ENCODE peak calls at places on chromosomes 12 and 14, in six cellular contexts. One of them, this sample, is unnamed.

GRCh38 chr14:99544971-99545370 is 59.0 kb downstream of the CCDC85C start:
- DNase-seq in IMR-90: no peak
- DNase-seq in mesenchymal stem cell: no peak
- DNase-seq in neuronal stem cell: no peak
- DNase-seq in H1: no peak
- DNase-seq in trophoblast cell: no peak
- DNase-seq in this sample: no peak

GRCh38 chr12:80230068-80230467 is 130.7 kb downstream of the OTOGL start:
- DNase-seq in IMR-90: no peak
- DNase-seq in mesenchymal stem cell: no peak
- DNase-seq in neuronal stem cell: peak
- DNase-seq in H1: peak
- DNase-seq in trophoblast cell: no peak
- DNase-seq in this sample: peak

GRCh38 chr12:95918194-95918993 is 24.0 kb downstream of the CCDC38 start:
- DNase-seq in IMR-90: peak
- DNase-seq in mesenchymal stem cell: peak
- DNase-seq in neuronal stem cell: peak
- DNase-seq in H1: no peak
- DNase-seq in trophoblast cell: peak
- DNase-seq in this sample: peak

GRCh38 chr12:71782007-71782406 is 27.3 kb downstream of the RAB21 start:
- DNase-seq in IMR-90: no peak
- DNase-seq in mesenchymal stem cell: no peak
- DNase-seq in neuronal stem cell: no peak
- DNase-seq in H1: no peak
- DNase-seq in trophoblast cell: no peak
- DNase-seq in this sample: no peak

GRCh38 chr12:67519824-67520433 is 128.6 kb upstream of the DYRK2 start:
- DNase-seq in IMR-90: no peak
- DNase-seq in mesenchymal stem cell: no peak
- DNase-seq in neuronal stem cell: peak
- DNase-seq in H1: peak
- DNase-seq in trophoblast cell: peak
- DNase-seq in this sample: peak

GRCh38 chr12:132604108-132605054 is 6.0 kb downstream of the LRCOL1 start:
- DNase-seq in IMR-90: no peak
- DNase-seq in mesenchymal stem cell: no peak
- DNase-seq in neuronal stem cell: no peak
- DNase-seq in H1: no peak
- DNase-seq in trophoblast cell: no peak
- DNase-seq in this sample: peak

GRCh38 chr12:67085699-67086098 is 183.5 kb upstream of the CAND1 start:
- DNase-seq in IMR-90: no peak
- DNase-seq in mesenchymal stem cell: no peak
- DNase-seq in neuronal stem cell: no peak
- DNase-seq in H1: no peak
- DNase-seq in trophoblast cell: no peak
- DNase-seq in this sample: no peak

GRCh38 chr12:15350643-15351042 is 28.3 kb downstream of the PTPRO start:
- DNase-seq in IMR-90: no peak
- DNase-seq in mesenchymal stem cell: no peak
- DNase-seq in neuronal stem cell: no peak
- DNase-seq in H1: no peak
- DNase-seq in trophoblast cell: no peak
- DNase-seq in this sample: no peak

GRCh38 chr12:51907083-51907863 is at the start of gene ACVRL1:
- DNase-seq in IMR-90: no peak
- DNase-seq in mesenchymal stem cell: no peak
- DNase-seq in neuronal stem cell: no peak
- DNase-seq in H1: no peak
- DNase-seq in trophoblast cell: no peak
- DNase-seq in this sample: no peak

GRCh38 chr14:59629384-59630158 is 53.0 kb upstream of the CCDC175 start:
- DNase-seq in IMR-90: no peak
- DNase-seq in mesenchymal stem cell: no peak
- DNase-seq in neuronal stem cell: no peak
- DNase-seq in H1: no peak
- DNase-seq in trophoblast cell: no peak
- DNase-seq in this sample: no peak

GRCh38 chr14:60646202-60646886 is 2.9 kb downstream of the SIX1 start:
- DNase-seq in IMR-90: no peak
- DNase-seq in mesenchymal stem cell: no peak
- DNase-seq in neuronal stem cell: peak
- DNase-seq in H1: no peak
- DNase-seq in trophoblast cell: no peak
- DNase-seq in this sample: peak

GRCh38 chr14:95185452-95186392 is 28.4 kb upstream of the DICER1 start:
- DNase-seq in IMR-90: peak
- DNase-seq in mesenchymal stem cell: peak
- DNase-seq in neuronal stem cell: no peak
- DNase-seq in H1: no peak
- DNase-seq in trophoblast cell: peak
- DNase-seq in this sample: no peak

GRCh38 chr12:11624126-11624525 is 25.3 kb upstream of the ETV6 start:
- DNase-seq in IMR-90: no peak
- DNase-seq in mesenchymal stem cell: no peak
- DNase-seq in neuronal stem cell: no peak
- DNase-seq in H1: no peak
- DNase-seq in trophoblast cell: no peak
- DNase-seq in this sample: no peak

GRCh38 chr12:65998031-65998430 is 132.5 kb downstream of the LLPH start:
- DNase-seq in IMR-90: no peak
- DNase-seq in mesenchymal stem cell: no peak
- DNase-seq in neuronal stem cell: no peak
- DNase-seq in H1: no peak
- DNase-seq in trophoblast cell: peak
- DNase-seq in this sample: no peak

GRCh38 chr12:11822071-11822818 is 172.8 kb downstream of the ETV6 start:
- DNase-seq in IMR-90: peak
- DNase-seq in mesenchymal stem cell: peak
- DNase-seq in neuronal stem cell: peak
- DNase-seq in H1: no peak
- DNase-seq in trophoblast cell: no peak
- DNase-seq in this sample: no peak

GRCh38 chr14:60753264-60754126 is 18.9 kb downstream of the MNAT1 start:
- DNase-seq in IMR-90: peak
- DNase-seq in mesenchymal stem cell: no peak
- DNase-seq in neuronal stem cell: no peak
- DNase-seq in H1: no peak
- DNase-seq in trophoblast cell: peak
- DNase-seq in this sample: no peak

GRCh38 chr12:109610523-109610922 is 36.9 kb downstream of the MVK start:
- DNase-seq in IMR-90: no peak
- DNase-seq in mesenchymal stem cell: no peak
- DNase-seq in neuronal stem cell: no peak
- DNase-seq in H1: no peak
- DNase-seq in trophoblast cell: no peak
- DNase-seq in this sample: no peak

GRCh38 chr12:116164976-116165425 is 112.5 kb downstream of the MED13L start:
- DNase-seq in IMR-90: peak
- DNase-seq in mesenchymal stem cell: peak
- DNase-seq in neuronal stem cell: no peak
- DNase-seq in H1: no peak
- DNase-seq in trophoblast cell: no peak
- DNase-seq in this sample: no peak

DNA sequence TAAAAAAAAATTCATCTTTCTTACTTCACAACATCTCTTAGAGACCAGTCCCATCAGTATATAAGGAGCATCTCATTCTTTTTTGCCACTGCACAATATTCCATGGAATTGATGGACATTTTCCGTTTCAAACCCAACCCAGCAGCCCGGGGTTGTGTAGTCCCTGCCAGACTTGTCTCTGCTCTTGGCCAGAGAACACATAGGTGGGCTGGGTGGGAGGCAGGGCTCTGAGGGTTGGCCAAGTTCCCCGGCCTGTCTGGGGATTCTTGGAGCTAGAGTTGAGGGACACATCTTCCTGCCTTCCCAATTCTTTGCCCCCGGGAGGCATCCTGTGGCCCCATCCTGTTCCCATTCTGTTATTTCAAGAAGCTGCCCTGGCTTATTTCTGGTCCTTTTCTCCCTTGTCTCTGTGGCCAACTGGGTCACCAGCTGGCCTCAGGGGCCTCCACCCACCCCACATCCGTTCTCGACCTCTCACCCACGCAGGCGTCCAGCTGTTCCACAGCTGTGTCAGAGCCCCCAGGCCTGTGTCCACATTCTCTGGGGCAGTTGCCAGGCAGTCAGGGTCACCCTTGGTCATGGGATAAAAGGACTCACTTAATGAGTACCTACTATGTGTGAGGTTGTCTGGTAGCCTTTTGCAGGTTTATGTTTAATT is 52.0 kb upstream of the CCDC63 start:
- DNase-seq in IMR-90: no peak
- DNase-seq in mesenchymal stem cell: peak
- DNase-seq in neuronal stem cell: no peak
- DNase-seq in H1: no peak
- DNase-seq in trophoblast cell: peak
- DNase-seq in this sample: no peak
- H3K14ac ChIP-seq in IMR-90: no peak
- H3K14ac ChIP-seq in mesenchymal stem cell: no peak
- H3K14ac ChIP-seq in neuronal stem cell: no peak
- H3K14ac ChIP-seq in H1: no peak
- H3K14ac ChIP-seq in trophoblast cell: no peak
- H3K14ac ChIP-seq in this sample: no peak

DNA sequence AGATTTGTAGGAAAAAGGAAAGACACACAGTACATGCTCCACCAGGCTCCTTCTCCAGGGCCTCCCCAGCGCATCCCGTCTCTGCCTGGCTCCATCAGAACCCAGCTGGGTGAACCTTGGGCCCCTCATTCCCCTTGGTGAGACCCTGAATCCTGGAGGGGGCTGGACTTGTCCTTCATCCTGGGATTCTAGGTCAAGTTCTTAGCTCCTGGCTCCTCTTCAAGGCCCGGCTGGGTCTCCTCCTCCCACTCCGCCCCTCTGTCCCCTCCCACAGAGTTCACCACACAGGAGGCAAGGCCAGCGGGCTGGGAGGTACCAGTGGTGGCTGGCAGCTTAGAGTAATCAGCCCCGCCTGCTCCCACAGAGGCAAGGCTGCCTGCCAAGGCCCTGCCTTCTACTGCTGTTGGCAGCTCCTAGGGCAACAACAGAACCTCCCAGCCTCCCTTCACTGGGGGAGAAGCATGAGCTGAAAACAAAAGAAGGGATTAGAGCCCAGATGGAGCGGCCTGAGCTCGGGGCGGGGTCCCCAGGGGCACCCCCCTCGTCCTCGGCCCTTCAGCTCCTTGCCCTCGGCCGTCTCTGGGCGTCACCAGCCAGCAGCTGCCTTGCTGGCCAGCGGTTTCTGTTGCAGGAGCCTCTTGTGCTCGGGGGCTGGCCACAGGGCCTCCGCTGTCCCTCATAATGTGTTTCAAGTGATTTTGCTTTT is 49.4 kb downstream of the PSMA6 start:
- DNase-seq in IMR-90: peak
- DNase-seq in mesenchymal stem cell: peak
- DNase-seq in neuronal stem cell: no peak
- DNase-seq in H1: no peak
- DNase-seq in trophoblast cell: peak
- DNase-seq in this sample: peak
- H2AK5ac ChIP-seq in IMR-90: peak
- H2AK5ac ChIP-seq in mesenchymal stem cell: no peak
- H2AK5ac ChIP-seq in neuronal stem cell: peak
- H2AK5ac ChIP-seq in H1: no peak
- H2AK5ac ChIP-seq in trophoblast cell: peak
- H2AK5ac ChIP-seq in this sample: no peak

GRCh38 chr14:63178912-63179311 is 25.3 kb upstream of the RHOJ start:
- DNase-seq in IMR-90: peak
- DNase-seq in mesenchymal stem cell: no peak
- DNase-seq in neuronal stem cell: no peak
- DNase-seq in H1: no peak
- DNase-seq in trophoblast cell: peak
- DNase-seq in this sample: no peak
- H3K14ac ChIP-seq in IMR-90: no peak
- H3K14ac ChIP-seq in mesenchymal stem cell: no peak
- H3K14ac ChIP-seq in neuronal stem cell: no peak
- H3K14ac ChIP-seq in H1: no peak
- H3K14ac ChIP-seq in trophoblast cell: no peak
- H3K14ac ChIP-seq in this sample: no peak

DNA sequence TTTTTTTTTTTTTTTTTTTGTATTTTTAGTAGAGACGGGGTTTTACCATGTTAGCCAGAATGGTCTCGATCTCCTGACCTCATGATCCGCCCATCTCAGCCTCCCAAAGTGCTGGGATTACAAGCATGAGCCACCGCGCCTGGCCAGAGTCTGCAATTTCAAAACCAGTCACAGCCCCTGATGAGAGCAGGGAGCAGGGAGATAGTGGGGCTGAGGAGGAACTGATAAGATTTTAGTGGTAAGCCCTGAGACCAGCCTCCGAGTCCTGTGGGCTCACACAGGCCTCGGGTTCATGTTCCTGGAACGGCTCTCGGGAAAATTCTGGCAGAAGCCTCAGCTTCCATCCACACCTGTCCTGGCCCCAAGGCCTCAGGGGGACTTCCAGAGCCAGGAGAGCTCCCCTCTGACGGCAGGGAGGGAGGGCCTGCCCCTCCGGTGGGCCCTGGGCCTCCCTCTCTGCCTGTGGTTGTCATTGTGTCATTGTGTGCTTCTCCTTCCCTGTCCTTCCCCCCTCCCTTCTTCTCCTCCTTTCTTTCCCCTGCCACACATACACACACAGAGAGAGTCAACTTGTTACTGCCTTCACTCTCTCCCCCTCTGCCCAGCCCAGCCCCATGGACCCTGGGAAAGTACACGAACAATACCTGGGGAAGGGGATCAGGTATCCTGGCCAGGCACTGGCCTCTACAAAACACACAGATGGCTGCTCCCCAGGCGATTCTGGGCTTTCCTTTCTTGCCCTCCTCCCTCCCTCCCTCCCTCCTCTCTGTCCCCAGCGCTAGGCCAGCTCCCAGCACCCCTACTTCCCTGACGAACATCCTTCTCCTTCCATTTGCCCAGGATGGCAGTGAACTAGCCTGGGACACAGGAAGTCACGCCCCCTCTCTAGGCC is 294.1 kb downstream of the DPF3 start:
- DNase-seq in IMR-90: no peak
- DNase-seq in mesenchymal stem cell: no peak
- DNase-seq in neuronal stem cell: no peak
- DNase-seq in H1: no peak
- DNase-seq in trophoblast cell: no peak
- DNase-seq in this sample: no peak
- H2AK5ac ChIP-seq in IMR-90: peak
- H2AK5ac ChIP-seq in mesenchymal stem cell: peak
- H2AK5ac ChIP-seq in neuronal stem cell: no peak
- H2AK5ac ChIP-seq in H1: no peak
- H2AK5ac ChIP-seq in trophoblast cell: no peak
- H2AK5ac ChIP-seq in this sample: no peak

GRCh38 chr12:105479710-105480109 is 149.2 kb downstream of the C12orf75 start:
- DNase-seq in IMR-90: no peak
- DNase-seq in mesenchymal stem cell: no peak
- DNase-seq in neuronal stem cell: no peak
- DNase-seq in H1: no peak
- DNase-seq in trophoblast cell: no peak
- DNase-seq in this sample: no peak
- H3K14ac ChIP-seq in IMR-90: no peak
- H3K14ac ChIP-seq in mesenchymal stem cell: no peak
- H3K14ac ChIP-seq in neuronal stem cell: no peak
- H3K14ac ChIP-seq in H1: no peak
- H3K14ac ChIP-seq in trophoblast cell: peak
- H3K14ac ChIP-seq in this sample: no peak